ENCODE peak calls at places on chromosome 15, in seven cellular contexts. N is HepG2, M is mammary epithelial cell, E is IMR-90, O is stomach, W is HCT116, X is PC-9. A is an unnamed sample.

GRCh38 chr15:73709671-73710070 is 25.5 kb downstream of the CD276 start:
- DNase-seq in N (no peak), M (no peak), E (no peak), O (no peak), W (no peak), X (no peak), A (no peak)

GRCh38 chr15:74843891-74844299 is 939 bp upstream of the ULK3 start:
- DNase-seq in N (no peak), M (no peak), E (no peak), O (no peak), W (no peak), X (no peak), A (no peak)

GRCh38 chr15:94487635-94488034 is 256.3 kb downstream of the MCTP2 start:
- DNase-seq in N (no peak), M (peak; percentile 52), E (no peak), O (no peak), W (no peak), X (no peak), A (no peak)

GRCh38 chr15:67372563-67372962 is 118.0 kb downstream of the IQCH start:
- DNase-seq in N (no peak), M (no peak), E (no peak), O (no peak), W (no peak), X (no peak), A (no peak)

GRCh38 chr15:27601239-27601942 is 497.7 kb downstream of the OCA2 start:
- DNase-seq in N (no peak), M (no peak), E (no peak), O (no peak), W (no peak), X (no peak), A (peak; percentile 56)

GRCh38 chr15:49627407-49627877 is 6.6 kb downstream of the DTWD1 start:
- DNase-seq in N (peak; percentile 30), M (peak; percentile 82), E (peak; percentile 96), O (no peak), W (peak; percentile 56), X (peak; percentile 74), A (no peak)

GRCh38 chr15:75235760-75236729 is 22.1 kb upstream of the GOLGA6C start:
- DNase-seq in N (no peak), M (no peak), E (no peak), O (no peak), W (no peak), X (peak; percentile 28), A (no peak)

GRCh38 chr15:26630857-26631256 is 142.0 kb downstream of the GABRB3 start:
- DNase-seq in N (no peak), M (no peak), E (no peak), O (no peak), W (no peak), X (no peak), A (no peak)

GRCh38 chr15:49985463-49985862 is 133.6 kb downstream of the ATP8B4 start:
- DNase-seq in N (no peak), M (no peak), E (no peak), O (no peak), W (no peak), X (no peak), A (no peak)

GRCh38 chr15:101243420-101243819 is 8.4 kb downstream of the CHSY1 start:
- DNase-seq in N (no peak), M (no peak), E (no peak), O (no peak), W (no peak), X (no peak), A (no peak)

GRCh38 chr15:84715442-84716035 is 400 bp downstream of the SEC11A start:
- DNase-seq in N (no peak), M (peak; percentile 65), E (peak; percentile 28), O (peak; percentile 32), W (no peak), X (no peak), A (peak; percentile 31)

GRCh38 chr15:100116416-100117190 is 225.2 kb downstream of the ADAMTS17 start:
- DNase-seq in N (no peak), M (no peak), E (no peak), O (no peak), W (no peak), X (no peak), A (peak; percentile 34)

GRCh38 chr15:87817553-87817952 is 439.0 kb downstream of the NTRK3 start:
- DNase-seq in N (no peak), M (no peak), E (peak; percentile 65), O (no peak), W (no peak), X (no peak), A (no peak)

GRCh38 chr15:97684249-97684648 is 276.3 kb upstream of the ARRDC4 start:
- DNase-seq in N (no peak), M (no peak), E (no peak), O (no peak), W (no peak), X (no peak), A (no peak)

GRCh38 chr15:100241572-100242479 is 99.9 kb downstream of the ADAMTS17 start:
- DNase-seq in N (peak; percentile 63), M (peak; percentile 72), E (no peak), O (no peak), W (peak; percentile 51), X (peak; percentile 66), A (no peak)

GRCh38 chr15:94154255-94154654 is 77.1 kb upstream of the MCTP2 start:
- DNase-seq in N (no peak), M (no peak), E (no peak), O (no peak), W (no peak), X (no peak), A (no peak)

GRCh38 chr15:33581032-33581431 is 270.3 kb downstream of the RYR3 start:
- DNase-seq in N (no peak), M (peak; percentile 87), E (peak; percentile 13), O (no peak), W (no peak), X (peak; percentile 36), A (peak; percentile 40)

GRCh38 chr15:77720617-77721016 is 87.9 kb upstream of the LINGO1 start:
- DNase-seq in N (no peak), M (no peak), E (no peak), O (no peak), W (no peak), X (no peak), A (no peak)

GRCh38 chr15:77724649-77725048 is 91.9 kb upstream of the LINGO1 start:
- DNase-seq in N (no peak), M (no peak), E (no peak), O (no peak), W (no peak), X (no peak), A (no peak)

GRCh38 chr15:77723756-77724155 is 91.0 kb upstream of the LINGO1 start:
- DNase-seq in N (no peak), M (no peak), E (no peak), O (no peak), W (no peak), X (no peak), A (peak; percentile 67)

GRCh38 chr15:77721963-77722362 is 89.3 kb upstream of the LINGO1 start:
- DNase-seq in N (no peak), M (no peak), E (no peak), O (no peak), W (no peak), X (no peak), A (no peak)

DNA sequence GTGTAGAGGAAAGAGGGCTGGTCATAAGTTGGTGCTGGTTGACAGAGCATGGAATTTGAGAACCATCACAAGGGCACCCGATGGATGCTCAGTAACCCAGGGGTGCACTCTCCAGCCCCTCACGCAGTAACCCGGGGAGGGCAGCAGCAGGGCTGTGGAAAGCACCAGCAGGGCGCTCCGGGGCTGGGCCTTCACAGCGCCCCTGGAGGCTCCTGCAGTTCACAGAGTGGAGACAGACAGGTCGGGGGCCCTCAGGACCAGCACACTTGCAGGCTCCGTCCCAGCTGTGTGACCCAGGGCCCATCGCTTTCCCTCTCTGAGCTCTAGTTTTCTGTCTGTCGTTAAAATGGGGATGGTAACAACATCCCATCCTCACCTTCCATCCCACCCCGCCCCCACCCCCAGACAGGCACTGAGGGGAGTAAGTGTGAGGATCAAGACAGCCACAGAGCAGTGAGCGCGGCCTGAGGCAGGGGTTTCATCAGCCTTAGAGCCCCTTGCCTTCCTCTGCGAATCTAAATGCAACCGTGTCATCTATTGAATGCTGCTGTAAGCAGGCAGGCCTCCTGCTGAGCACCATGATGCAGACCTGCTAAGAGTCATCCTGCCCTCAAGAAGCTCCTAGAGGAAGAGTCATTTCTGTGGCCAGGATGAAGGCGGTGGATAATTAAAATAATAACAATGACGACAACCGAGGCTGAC is 90.2 kb upstream of the LINGO1 start:
- DNase-seq in N (no peak), M (no peak), E (no peak), O (no peak), W (no peak), X (no peak), A (no peak)
- H3K4me3 ChIP-seq in N (no peak overlapping the region), M (no peak overlapping the region), E (no peak overlapping the region), O (no peak overlapping the region), W (no peak overlapping the region), X (no peak overlapping the region), A (no peak overlapping the region)

DNA sequence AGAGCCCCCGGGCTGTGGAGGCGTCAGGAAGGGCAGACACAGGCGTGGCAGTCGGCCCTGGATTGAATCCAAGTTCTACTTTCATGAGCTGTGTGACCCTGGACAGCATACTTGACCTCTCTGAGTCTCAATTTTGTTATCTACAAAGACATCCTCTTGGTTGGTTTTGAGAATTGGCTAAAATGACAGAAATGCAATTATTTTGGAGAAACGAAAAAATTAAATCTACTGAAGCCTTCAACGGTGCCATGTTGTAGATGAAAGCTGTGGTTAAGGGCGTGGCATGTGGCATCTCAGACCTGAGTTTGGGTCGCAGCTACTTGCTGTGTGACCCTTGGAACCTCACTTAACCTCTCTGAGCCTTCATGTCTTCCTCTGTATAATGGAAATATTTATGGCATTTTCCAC is 102.3 kb upstream of the TLE3 start:
- DNase-seq in N (no peak), M (no peak), E (no peak), O (no peak), W (no peak), X (no peak), A (no peak)
- H3K27ac ChIP-seq in N (no peak overlapping the region), M (no peak overlapping the region), E (no peak overlapping the region), O (no peak overlapping the region), W (no peak overlapping the region), X (no peak overlapping the region), A (no peak overlapping the region)

DNA sequence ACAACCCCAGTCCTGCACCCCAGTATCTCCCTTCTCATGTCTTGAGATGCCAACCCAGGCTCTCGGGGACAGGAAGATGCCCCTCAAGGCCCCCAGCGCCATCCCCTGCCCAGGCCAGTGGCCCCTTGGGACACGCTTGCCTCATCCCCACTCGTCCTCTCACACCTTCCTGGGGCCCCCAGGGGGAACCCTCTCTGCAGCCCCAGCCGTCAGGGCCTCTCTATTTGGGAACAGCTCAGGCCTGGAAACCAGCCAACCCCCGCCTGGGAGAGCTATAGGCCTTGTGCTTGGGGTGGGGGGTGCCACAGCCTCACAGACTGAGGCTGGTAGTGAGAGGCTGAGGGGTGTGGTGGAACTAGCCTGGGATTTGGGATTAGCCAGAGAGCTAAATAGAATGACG is 7.8 kb downstream of the LINGO1 start:
- DNase-seq in N (no peak), M (no peak), E (no peak), O (no peak), W (no peak), X (no peak), A (no peak)
- H3K27me3 ChIP-seq in N (peaks cover under 1% of the 10 kb centered on the region), M (no peaks in the 10 kb centered on the region), E (peaks cover 76% of the 10 kb centered on the region), O (no peaks in the 10 kb centered on the region), W (no peaks in the 10 kb centered on the region), X (peaks cover 50% of the 10 kb centered on the region), A (no peaks in the 10 kb centered on the region)

DNA sequence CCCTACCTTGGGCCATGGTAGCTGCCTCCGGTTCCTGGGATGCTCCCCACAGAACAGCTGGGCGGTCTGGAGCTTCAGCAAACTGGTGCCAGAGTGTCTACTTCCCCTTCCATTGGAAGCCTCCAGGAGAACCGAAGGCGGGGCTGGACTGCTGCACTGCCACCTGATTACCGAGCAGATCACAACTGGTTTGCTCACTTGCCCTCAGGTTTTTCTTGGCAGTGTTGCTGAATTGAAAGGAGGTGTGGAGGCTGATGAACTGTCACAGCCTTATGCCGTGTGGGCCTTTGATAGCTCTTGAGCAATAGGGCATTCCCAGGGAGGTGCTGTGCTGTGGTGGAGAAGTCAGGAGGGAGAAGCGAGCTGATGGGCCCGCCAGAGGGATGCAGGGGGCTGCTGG is at the start of gene TGM5:
- DNase-seq in N (no peak), M (peak; percentile 91), E (no peak), O (no peak), W (no peak), X (peak; percentile 91), A (no peak)
- H3K4me3 ChIP-seq in N (no peak within 1 kb of the TSS), M (no peak within 1 kb of the TSS), E (no peak within 1 kb of the TSS), O (no peak within 1 kb of the TSS), W (no peak within 1 kb of the TSS), X (peak within 1 kb of the TSS; percentile 40), A (no peak within 1 kb of the TSS)